ENCODE peak calls at places on chromosomes 12 and 14, in nine cellular contexts. S is NCI-H1417, U is epithelial cell of esophagus, O is fibroblast of mammary gland, F is WERI-Rb-1, N is mesothelial cell of epicardium, M is ELR, Y is mucosa of descending colon, B is renal cortical epithelial cell. K is an unnamed sample.
A peak's percentile ranks its signal among the peaks of the same experiment; 100 is the strongest.

GRCh38 chr14:73953731-73954130 is 3.6 kb downstream of the COQ6 start:
- DNase-seq in N (no peak), B (no peak), S (no peak), O (peak; percentile 82), F (no peak), Y (no peak), M (no peak), U (no peak), K (no peak)

GRCh38 chr14:95305940-95306339 is 13.8 kb downstream of the CLMN start:
- DNase-seq in Y (no peak), M (no peak), B (no peak), O (no peak), S (no peak), F (no peak), U (no peak), N (no peak), K (no peak)

GRCh38 chr12:14937689-14938088 is 648 bp downstream of the ERP27 start:
- DNase-seq in B (no peak), Y (no peak), F (peak; percentile 32), O (no peak), U (no peak), N (no peak), S (no peak), M (peak; percentile 41), K (no peak)

GRCh38 chr14:101567252-101567651 is 6.0 kb downstream of the DIO3 start:
- DNase-seq in O (no peak), U (no peak), Y (peak; percentile 7), F (no peak), S (no peak), B (no peak), M (no peak), N (no peak), K (no peak)

GRCh38 chr12:112370868-112371510 is 11.2 kb downstream of the HECTD4 start:
- DNase-seq in Y (no peak), O (no peak), N (no peak), F (no peak), U (no peak), M (no peak), S (no peak), B (no peak), K (no peak)

GRCh38 chr12:68406134-68406576 is 74.0 kb upstream of the MDM1 start:
- DNase-seq in Y (peak; percentile 96), O (peak; percentile 89), N (peak; percentile 42), B (peak; percentile 84), F (peak; percentile 16), S (no peak), U (peak; percentile 67), M (peak; percentile 48), K (no peak)

GRCh38 chr12:23631991-23632390 is 317.5 kb downstream of the SOX5 start:
- DNase-seq in B (peak; percentile 59), M (no peak), N (no peak), Y (no peak), U (peak; percentile 57), F (no peak), S (no peak), O (peak; percentile 30), K (no peak)

GRCh38 chr12:53115112-53115890 is 12.0 kb downstream of the SOAT2 start:
- DNase-seq in O (no peak), N (peak; percentile 22), S (no peak), M (no peak), B (no peak), Y (no peak), U (no peak), F (no peak), K (no peak)

GRCh38 chr12:27460471-27460978 is 14.0 kb downstream of the SMCO2 start:
- DNase-seq in B (peak; percentile 20), F (no peak), Y (peak; percentile 29), S (no peak), M (peak; percentile 69), N (no peak), O (peak; percentile 37), U (peak; percentile 70), K (no peak)

GRCh38 chr14:64636208-64636979 is 67.8 kb upstream of the PLEKHG3 start:
- DNase-seq in M (peak; percentile 68), Y (peak; percentile 85), U (peak; percentile 64), B (peak; percentile 33), F (peak; percentile 65), N (peak; percentile 83), S (peak; percentile 88), O (peak; percentile 60), K (peak; percentile 59)

GRCh38 chr12:6386038-6386437 is 2.1 kb downstream of the LTBR start:
- DNase-seq in U (no peak), N (no peak), F (no peak), O (no peak), B (no peak), M (no peak), Y (no peak), S (no peak), K (no peak)

GRCh38 chr14:63737582-63738006 is 9.7 kb upstream of the SGPP1 start:
- DNase-seq in F (no peak), U (no peak), M (no peak), O (no peak), B (no peak), Y (no peak), S (no peak), N (no peak), K (no peak)

GRCh38 chr12:132774646-132775275 is 13.1 kb upstream of the ANKLE2 start:
- DNase-seq in Y (no peak), B (no peak), F (no peak), O (no peak), M (no peak), S (no peak), U (no peak), N (no peak), K (no peak)

GRCh38 chr14:100665518-100666032 is 61.1 kb upstream of the DLK1 start:
- DNase-seq in N (no peak), F (no peak), S (no peak), U (peak; percentile 57), O (peak; percentile 55), B (peak; percentile 29), M (no peak), Y (peak; percentile 79), K (no peak)

GRCh38 chr14:68535404-68536024 is 257.4 kb downstream of the ZFP36L1 start:
- DNase-seq in S (no peak), F (no peak), U (peak; percentile 95), Y (no peak), M (peak; percentile 95), B (peak; percentile 93), O (peak; percentile 95), N (no peak), K (no peak)

GRCh38 chr14:93239869-93240677 is 33.0 kb downstream of the UBR7 start:
- DNase-seq in F (no peak), S (no peak), B (peak; percentile 90), M (peak; percentile 96), O (peak; percentile 70), U (peak; percentile 83), Y (no peak), N (no peak), K (no peak)

GRCh38 chr14:29926701-29927595 is 699 bp downstream of the PRKD1 start:
- DNase-seq in U (peak; percentile 25), M (peak; percentile 57), O (peak; percentile 38), F (peak; percentile 50), N (peak; percentile 59), S (peak; percentile 47), B (no peak), Y (peak; percentile 55), K (no peak)

GRCh38 chr14:44995196-44995595 is 33.2 kb downstream of the TOGARAM1 start:
- DNase-seq in S (no peak), M (no peak), F (no peak), Y (no peak), N (no peak), B (no peak), O (no peak), U (no peak), K (no peak)